ENCODE peak calls at places on chromosome 14, in eight cellular contexts. D, I, R, X, S, W, C and T are unnamed samples.

GRCh38 chr14:68088463-68088862 is 268.9 kb downstream of the RAD51B start:
- DNase-seq in S (no peak), I (peak; percentile 74), R (no peak), D (no peak), C (no peak), X (peak; percentile 51), W (no peak), T (no peak)

GRCh38 chr14:30214456-30215090 is 286.9 kb upstream of the PRKD1 start:
- DNase-seq in I (no peak), D (no peak), S (peak; percentile 54), C (no peak), W (peak; percentile 40), X (no peak), R (no peak), T (peak; percentile 79)

GRCh38 chr14:19800282-19801117 is 3.1 kb upstream of the OR4N2 start:
- DNase-seq in R (peak; percentile 12), I (no peak), W (no peak), C (no peak), D (no peak), S (no peak), X (no peak), T (no peak)

GRCh38 chr14:44873536-44873935 is 88.2 kb downstream of the KLHL28 start:
- DNase-seq in S (no peak), W (no peak), I (no peak), R (no peak), C (no peak), X (no peak), D (no peak), T (no peak)

GRCh38 chr14:93719234-93719633 is 69.1 kb downstream of the PRIMA1 start:
- DNase-seq in I (peak; percentile 43), S (no peak), W (no peak), R (no peak), C (no peak), X (no peak), D (no peak), T (no peak)

GRCh38 chr14:94478420-94478819 is 2.4 kb upstream of the SERPINA9 start:
- DNase-seq in C (no peak), D (no peak), X (no peak), S (no peak), W (no peak), I (no peak), R (no peak), T (no peak)

GRCh38 chr14:41663478-41663845 is 56.8 kb downstream of the LRFN5 start:
- DNase-seq in W (no peak), C (no peak), I (no peak), D (no peak), R (no peak), S (no peak), X (no peak), T (peak; percentile 0)

GRCh38 chr14:75822522-75823288 is 159.1 kb downstream of the TGFB3 start:
- DNase-seq in D (no peak), I (peak; percentile 69), S (no peak), R (no peak), X (no peak), W (no peak), C (no peak), T (peak; percentile 71)

GRCh38 chr14:93458234-93458633 is 27.5 kb downstream of the UNC79 start:
- DNase-seq in D (no peak), X (no peak), R (no peak), C (no peak), I (no peak), W (no peak), S (no peak), T (no peak)

GRCh38 chr14:99326041-99326710 is 54.2 kb upstream of the BCL11B start:
- DNase-seq in R (no peak), W (no peak), S (no peak), X (no peak), I (no peak), C (peak; percentile 5), D (no peak), T (no peak)

GRCh38 chr14:80208426-80208950 is 2.8 kb downstream of the DIO2 start:
- DNase-seq in I (no peak), D (no peak), X (no peak), C (no peak), R (no peak), S (no peak), W (no peak), T (no peak)

GRCh38 chr14:77181603-77182437 is at the start of gene TMEM63C:
- DNase-seq in X (no peak), D (no peak), W (peak; percentile 71), R (peak; percentile 98), S (no peak), I (no peak), C (no peak), T (peak; percentile 72)

GRCh38 chr14:33642641-33643342 is 308.1 kb downstream of the EGLN3 start:
- DNase-seq in X (no peak), I (no peak), R (no peak), S (no peak), C (no peak), D (no peak), W (no peak), T (no peak)

GRCh38 chr14:88500611-88501010 is 54.2 kb downstream of the PTPN21 start:
- DNase-seq in C (no peak), S (no peak), D (no peak), I (no peak), X (no peak), R (no peak), W (no peak), T (no peak)
- H3K4me3 ChIP-seq in C (no peak overlapping the region), S (no peak overlapping the region), D (no peak overlapping the region), I (no peak overlapping the region), X (no peak overlapping the region), R (no peak overlapping the region), W (no peak overlapping the region), T (no peak overlapping the region)

GRCh38 chr14:22384167-22384549 is 204.9 kb downstream of the DAD1 start:
- DNase-seq in X (no peak), R (no peak), D (no peak), C (no peak), W (no peak), I (no peak), S (no peak), T (no peak)
- TF ChIP-seq CTCF in X (no peak), R (no peak), D (no peak), C (no peak), W (no peak), I (no peak), S (no peak), T (no peak)

GRCh38 chr14:36507847-36508417 is 12.1 kb downstream of the NKX2-1 start:
- DNase-seq in X (no peak), I (no peak), S (no peak), C (no peak), D (no peak), W (no peak), R (no peak), T (no peak)

GRCh38 chr14:36510078-36510799 is 9.8 kb downstream of the NKX2-1 start:
- DNase-seq in C (peak; percentile 51), I (no peak), D (no peak), W (no peak), R (no peak), S (no peak), X (no peak), T (peak; percentile 48)

GRCh38 chr14:36510874-36511273 is 9.2 kb downstream of the NKX2-1 start:
- DNase-seq in R (no peak), C (no peak), X (no peak), S (no peak), W (no peak), D (no peak), I (no peak), T (no peak)

GRCh38 chr14:36508418-36509051 is 11.5 kb downstream of the NKX2-1 start:
- DNase-seq in C (peak; percentile 47), D (no peak), X (no peak), R (no peak), S (no peak), W (no peak), I (no peak), T (no peak)

GRCh38 chr14:36509056-36509917 is 10.7 kb downstream of the NKX2-1 start:
- DNase-seq in W (no peak), R (no peak), I (no peak), S (no peak), C (no peak), D (no peak), X (no peak), T (no peak)
- H3K27me3 ChIP-seq in W (no peaks in the 10 kb centered on the region), R (peaks cover 88% of the 10 kb centered on the region), I (peaks cover 55% of the 10 kb centered on the region), S (no peaks in the 10 kb centered on the region), C (peaks cover 8% of the 10 kb centered on the region), D (peaks cover 100% of the 10 kb centered on the region), X (no peaks in the 10 kb centered on the region), T (peaks cover 38% of the 10 kb centered on the region)

GRCh38 chr14:103663506-103663905 is 34.5 kb downstream of the KLC1 start:
- DNase-seq in X (no peak), D (no peak), S (no peak), I (no peak), W (no peak), R (no peak), C (no peak), T (no peak)
- H3K4me3 ChIP-seq in X (no peak overlapping the region), D (no peak overlapping the region), S (no peak overlapping the region), I (no peak overlapping the region), W (no peak overlapping the region), R (no peak overlapping the region), C (no peak overlapping the region), T (no peak overlapping the region)

DNA sequence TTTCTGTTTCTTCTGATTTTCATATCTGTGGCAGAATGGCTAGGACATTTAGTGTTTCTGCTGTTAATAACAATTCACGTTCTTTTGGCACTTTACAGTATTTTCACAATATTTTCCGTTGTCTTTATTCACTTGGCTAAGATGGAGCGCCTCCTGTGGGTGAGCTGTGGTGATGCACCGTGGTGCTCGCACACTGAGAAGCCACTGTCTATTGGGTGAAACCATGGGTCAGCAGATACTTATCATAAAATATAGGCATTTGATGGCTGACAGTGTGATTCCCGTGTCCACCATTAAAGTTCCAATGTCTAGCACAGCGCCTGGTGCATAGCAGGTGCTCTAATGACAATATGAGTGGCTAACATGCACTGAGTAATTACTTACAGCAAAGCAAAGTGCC is 141.8 kb downstream of the VRK1 start:
- DNase-seq in X (no peak), R (no peak), S (no peak), D (no peak), C (no peak), W (no peak), I (no peak), T (no peak)
- TF ChIP-seq CTCF in X (no peak), R (peak; percentile 38), S (no peak), D (no peak), C (no peak), W (no peak), I (no peak), T (no peak)

GRCh38 chr14:103137721-103138482 is 14.6 kb downstream of the TNFAIP2 start:
- DNase-seq in W (no peak), X (no peak), R (no peak), C (no peak), S (no peak), D (no peak), I (no peak), T (no peak)
- H3K27me3 ChIP-seq in W (no peaks in the 10 kb centered on the region), X (no peaks in the 10 kb centered on the region), R (no peaks in the 10 kb centered on the region), C (no peaks in the 10 kb centered on the region), S (no peaks in the 10 kb centered on the region), D (peaks cover 10% of the 10 kb centered on the region), I (no peaks in the 10 kb centered on the region), T (peaks cover 7% of the 10 kb centered on the region)